ENCODE peak calls at places on chromosomes 7 and 10, in seven cellular contexts. H is DMS 273 treated with DMSO at 0.1 percent for 48 hours, Z is Caki2, L is left colon, S is NCI-H1417, U is T-helper 2 cell, I is small intestine. X is an unnamed sample.

GRCh38 chr7:159033956-159034938 is 110.4 kb downstream of the VIPR2 start:
- DNase-seq in U (no peak), H (no peak), Z (no peak), L (no peak), S (no peak), I (no peak), X (peak; percentile 20)

GRCh38 chr10:71708301-71708703 is 11.3 kb downstream of the C10orf105 start:
- DNase-seq in S (peak; percentile 33), H (no peak), Z (no peak), U (peak; percentile 34), I (peak; percentile 36), L (peak; percentile 74), X (peak; percentile 62)

GRCh38 chr10:114930320-114930719 is 7.7 kb upstream of the TRUB1 start:
- DNase-seq in U (no peak), S (no peak), Z (no peak), I (no peak), L (no peak), H (no peak), X (no peak)

GRCh38 chr10:43904301-43904700 is 255.6 kb upstream of the ZNF32 start:
- DNase-seq in S (no peak), Z (no peak), L (no peak), H (no peak), I (no peak), U (no peak), X (no peak)

GRCh38 chr7:45897042-45897690 is 8.9 kb downstream of the IGFBP1 start:
- DNase-seq in Z (no peak), U (no peak), H (no peak), L (no peak), I (no peak), S (no peak), X (no peak)

GRCh38 chr10:31706921-31707571 is 221.6 kb downstream of the ARHGAP12 start:
- DNase-seq in Z (no peak), H (no peak), I (no peak), L (no peak), S (no peak), U (no peak), X (no peak)

GRCh38 chr7:30989824-30990140 is 26.0 kb downstream of the GHRHR start:
- DNase-seq in I (peak; percentile 61), U (no peak), S (no peak), H (no peak), Z (no peak), L (no peak), X (no peak)

GRCh38 chr7:77409739-77410545 is 6.2 kb downstream of the GSAP start:
- DNase-seq in Z (peak; percentile 44), L (no peak), H (no peak), U (no peak), I (no peak), S (no peak), X (no peak)

GRCh38 chr10:72337039-72337629 is 17.6 kb downstream of the DNAJB12 start:
- DNase-seq in I (peak; percentile 75), H (no peak), U (no peak), Z (peak; percentile 70), S (peak; percentile 18), L (peak; percentile 88), X (peak; percentile 94)

GRCh38 chr10:112229901-112230300 is 46.3 kb upstream of the GPAM start:
- DNase-seq in S (no peak), L (no peak), I (no peak), U (no peak), H (no peak), Z (no peak), X (no peak)

GRCh38 chr7:33157311-33157710 is 27.9 kb downstream of the BBS9 start:
- DNase-seq in I (no peak), S (no peak), U (no peak), L (no peak), Z (no peak), H (no peak), X (no peak)

X was measured in stomach.